ENCODE peak calls at places on chromosome 1, in seven cellular contexts. V is uterus, W is adrenal gland, R is GM12891, U is body of pancreas, L is esophagus squamous epithelium, Q is A549. D is an unnamed sample.
A peak's percentile ranks its signal among the peaks of the same experiment; 100 is the strongest.

GRCh38 chr1:24898152-24898908 is 31.7 kb downstream of the RUNX3 start:
- DNase-seq in U (peak; percentile 61), R (peak; percentile 75), L (no peak), V (no peak), W (peak; percentile 65), Q (peak; percentile 39), D (no peak)

GRCh38 chr1:203557958-203558760 is 64.2 kb downstream of the OPTC start:
- DNase-seq in U (peak; percentile 8), Q (peak; percentile 76), W (peak; percentile 84), V (peak; percentile 66), L (no peak), R (no peak), D (peak; percentile 67)

GRCh38 chr1:41329662-41330587 is 31.3 kb upstream of the FOXO6 start:
- DNase-seq in U (no peak), Q (no peak), V (no peak), L (no peak), R (no peak), W (no peak), D (no peak)

GRCh38 chr1:203686091-203686632 is 59.5 kb downstream of the ATP2B4 start:
- DNase-seq in L (no peak), V (no peak), Q (peak; percentile 14), U (no peak), W (no peak), R (no peak), D (no peak)

GRCh38 chr1:7768583-7768982 is 2.5 kb upstream of the VAMP3 start:
- DNase-seq in V (no peak), R (no peak), Q (no peak), W (no peak), L (no peak), U (no peak), D (no peak)

GRCh38 chr1:145711213-145711651 is 4.1 kb upstream of the PDZK1 start:
- DNase-seq in U (peak; percentile 57), Q (peak; percentile 77), V (no peak), R (no peak), W (no peak), L (no peak), D (no peak)

GRCh38 chr1:172219966-172220365 is 200.5 kb upstream of the C1orf105 start:
- DNase-seq in U (no peak), R (no peak), V (no peak), W (no peak), Q (no peak), L (no peak), D (no peak)

GRCh38 chr1:151326619-151327222 is 495 bp downstream of the PI4KB start:
- DNase-seq in Q (peak; percentile 16), R (peak; percentile 68), W (peak; percentile 62), U (peak; percentile 34), L (peak; percentile 17), V (peak; percentile 60), D (peak; percentile 75)

GRCh38 chr1:227898502-227899140 is 49.1 kb downstream of the WNT9A start:
- DNase-seq in L (no peak), Q (no peak), U (peak; percentile 2), V (peak; percentile 11), W (no peak), R (no peak), D (no peak)

GRCh38 chr1:189269011-189269410 is 1208.7 kb downstream of the BRINP3 start:
- DNase-seq in L (no peak), R (no peak), W (no peak), V (no peak), U (no peak), Q (peak; percentile 50), D (no peak)

GRCh38 chr1:244322791-244323521 is 128.8 kb downstream of the ADSS2 start:
- DNase-seq in U (peak; percentile 56), R (no peak), V (no peak), Q (peak; percentile 87), W (peak; percentile 78), L (no peak), D (peak; percentile 56)

GRCh38 chr1:19676438-19676922 is 11.8 kb downstream of the HTR6 start:
- DNase-seq in R (peak; percentile 53), L (no peak), V (peak; percentile 65), U (peak; percentile 54), Q (no peak), W (peak; percentile 75), D (no peak)

GRCh38 chr1:217626321-217626720 is 4.6 kb downstream of the GPATCH2 start:
- DNase-seq in L (no peak), Q (no peak), U (no peak), W (no peak), V (no peak), R (no peak), D (no peak)

GRCh38 chr1:183444243-183444642 is 26.1 kb upstream of the NMNAT2 start:
- DNase-seq in V (no peak), Q (no peak), W (no peak), U (no peak), R (no peak), L (no peak), D (no peak)

GRCh38 chr1:45507195-45507594 is 7.1 kb downstream of the MMACHC start:
- DNase-seq in W (no peak), V (no peak), Q (peak; percentile 36), R (no peak), U (no peak), L (no peak), D (no peak)

GRCh38 chr1:168845083-168845650 is 116.2 kb upstream of the DPT start:
- DNase-seq in U (no peak), L (no peak), W (no peak), R (no peak), V (no peak), Q (no peak), D (no peak)

GRCh38 chr1:26529655-26530539 is at the start of gene RPS6KA1:
- DNase-seq in V (peak; percentile 49), U (peak; percentile 78), W (peak; percentile 66), L (no peak), R (peak; percentile 95), Q (peak; percentile 37), D (peak; percentile 65)
- TF ChIP-seq POLR2A in V (peak; percentile 83), U (peak; percentile 33), W (peak; percentile 67), L (peak; percentile 85), R (no peak), Q (peak; percentile 48), D (peak; percentile 28)

DNA sequence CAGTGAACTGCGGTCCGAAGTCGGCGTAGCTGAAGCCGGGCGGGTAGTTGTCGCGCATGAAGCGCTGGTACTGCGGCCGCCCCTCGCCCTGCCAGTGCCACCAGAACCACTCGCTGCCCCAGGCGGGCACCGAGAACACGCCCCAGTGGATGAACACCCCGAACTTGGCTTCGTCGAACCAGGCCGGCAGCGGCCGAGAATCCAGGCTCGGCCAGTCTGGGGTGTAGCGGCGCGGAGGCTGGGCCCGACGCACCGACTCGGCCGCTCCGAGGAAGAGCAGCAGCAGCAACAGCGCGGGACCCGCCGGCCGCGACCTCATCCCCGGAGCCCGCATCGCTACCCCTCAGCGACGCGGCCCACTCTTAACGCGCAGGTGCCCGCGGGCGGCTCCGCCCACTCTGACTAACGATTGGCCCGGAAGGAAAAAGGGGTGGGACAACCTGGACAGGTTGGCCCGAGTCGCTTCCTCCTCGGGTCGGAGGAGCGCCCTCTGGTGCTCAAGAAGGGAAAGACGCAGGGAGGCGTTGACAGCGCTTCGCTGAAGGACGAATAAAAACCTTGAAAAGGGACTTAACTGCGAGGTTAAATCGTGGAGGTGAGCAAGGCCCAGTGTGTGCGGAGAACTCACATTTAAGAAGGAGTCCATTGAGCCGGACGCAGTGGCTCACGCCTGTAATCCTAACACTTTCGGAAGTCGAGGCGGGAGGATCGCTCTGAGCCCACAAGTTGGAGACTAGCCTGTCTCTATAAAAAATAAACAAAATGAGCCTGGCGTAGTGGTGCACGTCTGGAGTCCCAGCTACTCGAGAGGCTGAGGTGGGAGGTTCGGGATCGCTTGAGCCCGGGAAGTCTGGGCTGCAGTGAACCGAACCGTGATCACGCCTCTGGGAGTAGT is at the start of gene FUCA1:
- DNase-seq in W (peak; percentile 94), Q (peak; percentile 86), L (peak; percentile 65), R (peak; percentile 96), V (peak; percentile 94), U (peak; percentile 96), D (peak; percentile 85)
- TF ChIP-seq POLR2A in W (peak; percentile 77), Q (peak; percentile 70), L (peak; percentile 68), R (no peak), V (peak; percentile 78), U (peak; percentile 80), D (peak; percentile 50)

GRCh38 chr1:155049651-155050559 is 1.2 kb upstream of the ADAM15 start:
- DNase-seq in Q (no peak), L (no peak), U (no peak), R (no peak), W (no peak), V (no peak), D (peak; percentile 67)

GRCh38 chr1:155052412-155053400 is 1.6 kb downstream of the ADAM15 start:
- DNase-seq in V (no peak), R (no peak), W (no peak), L (no peak), U (peak; percentile 31), Q (peak; percentile 29), D (no peak)

GRCh38 chr1:155050560-155051341 is at the start of gene ADAM15:
- DNase-seq in W (peak; percentile 89), R (peak; percentile 99), V (peak; percentile 84), Q (peak; percentile 84), U (peak; percentile 86), L (no peak), D (peak; percentile 94)

GRCh38 chr1:155051777-155052398 is 772 bp downstream of the ADAM15 start:
- DNase-seq in U (peak; percentile 67), L (no peak), W (peak; percentile 39), R (no peak), Q (no peak), V (peak; percentile 67), D (peak; percentile 71)

GRCh38 chr1:155051342-155051776 is 243 bp downstream of the ADAM15 start:
- DNase-seq in R (no peak), Q (no peak), U (no peak), V (no peak), L (no peak), W (no peak), D (no peak)
- TF ChIP-seq POLR2A in R (no peak), Q (peak; percentile 35), U (peak; percentile 61), V (peak; percentile 49), L (peak; percentile 72), W (no peak), D (no peak)

GRCh38 chr1:40185951-40186864 is 25.0 kb downstream of the RLF start:
- DNase-seq in V (no peak), U (no peak), R (peak; percentile 30), W (no peak), L (no peak), Q (no peak), D (no peak)
- TF ChIP-seq POLR2A in V (no peak), U (no peak), R (peak; percentile 62), W (no peak), L (no peak), Q (no peak), D (no peak)

GRCh38 chr1:30753660-30754123 is 3.9 kb downstream of the LAPTM5 start:
- DNase-seq in V (no peak), L (no peak), W (no peak), R (no peak), Q (no peak), U (no peak), D (no peak)
- TF ChIP-seq POLR2A in V (no peak), L (peak; percentile 59), W (no peak), R (peak; percentile 70), Q (no peak), U (peak; percentile 36), D (no peak)

D was measured in H54.